ENCODE peak calls at places on chromosomes 11 and 22, in five cellular contexts. P is fibroblast of lung, H is PC-3, Q is mammary epithelial cell, R is GM23248. J is an unnamed sample.
A peak's percentile ranks its signal among the peaks of the same experiment; 100 is the strongest.

GRCh38 chr11:117439256-117439655 is 111.6 kb downstream of the CEP164 start:
- DNase-seq in P (no peak), H (no peak), Q (no peak), R (no peak), J (no peak)

GRCh38 chr11:92642146-92642919 is 327.1 kb upstream of the MTNR1B start:
- DNase-seq in P (no peak), H (no peak), Q (peak; percentile 32), R (peak; percentile 19), J (no peak)

GRCh38 chr11:75557649-75558494 is 4.2 kb upstream of the SERPINH1 start:
- DNase-seq in P (peak; percentile 97), H (no peak), Q (no peak), R (peak; percentile 97), J (no peak)

GRCh38 chr11:94672636-94673035 is 95.5 kb upstream of the AMOTL1 start:
- DNase-seq in P (no peak), H (no peak), Q (no peak), R (no peak), J (no peak)

GRCh38 chr11:94968334-94968958 is 4.9 kb downstream of the CWC15 start:
- DNase-seq in P (peak; percentile 66), H (peak; percentile 50), Q (peak; percentile 4), R (peak; percentile 79), J (no peak)

GRCh38 chr11:123590296-123590912 is 64.0 kb downstream of the SCN3B start:
- DNase-seq in P (peak; percentile 2), H (peak; percentile 93), Q (peak; percentile 11), R (peak; percentile 79), J (no peak)

GRCh38 chr11:114472661-114473060 is 33.4 kb downstream of the REXO2 start:
- DNase-seq in P (no peak), H (no peak), Q (no peak), R (no peak), J (no peak)

GRCh38 chr11:61777234-61778090 is 14.9 kb downstream of the TMEM258 start:
- DNase-seq in P (no peak), H (no peak), Q (peak; percentile 22), R (peak; percentile 47), J (no peak)

GRCh38 chr11:3160252-3161031 is 4.7 kb downstream of the OSBPL5 start:
- DNase-seq in P (peak; percentile 96), H (no peak), Q (peak; percentile 75), R (peak; percentile 95), J (peak; percentile 99)

GRCh38 chr11:132312616-132313210 is 942.3 kb downstream of the NTM start:
- DNase-seq in P (peak; percentile 38), H (no peak), Q (no peak), R (peak; percentile 59), J (peak; percentile 70)

GRCh38 chr11:85165819-85166218 is 461.3 kb downstream of the DLG2 start:
- DNase-seq in P (no peak), H (no peak), Q (no peak), R (no peak), J (peak; percentile 8)

GRCh38 chr22:33354928-33355327 is 296.7 kb upstream of the SYN3 start:
- DNase-seq in P (no peak), H (no peak), Q (no peak), R (peak; percentile 9), J (no peak)

GRCh38 chr11:101061606-101062005 is 68.0 kb downstream of the PGR start:
- DNase-seq in P (peak; percentile 14), H (no peak), Q (no peak), R (no peak), J (no peak)

GRCh38 chr22:25196326-25196725 is 3.3 kb upstream of the CRYBB3 start:
- DNase-seq in P (no peak), H (no peak), Q (no peak), R (no peak), J (no peak)

GRCh38 chr11:11806586-11806985 is 35.2 kb upstream of the USP47 start:
- DNase-seq in P (no peak), H (no peak), Q (no peak), R (no peak), J (no peak)

GRCh38 chr11:68889948-68890446 is 13.6 kb downstream of the MRPL21 start:
- DNase-seq in P (peak; percentile 75), H (no peak), Q (no peak), R (peak; percentile 96), J (peak; percentile 71)

GRCh38 chr11:128052912-128053641 is 534.3 kb downstream of the ETS1 start:
- DNase-seq in P (peak; percentile 65), H (peak; percentile 56), Q (peak; percentile 73), R (peak; percentile 89), J (no peak)

GRCh38 chr22:39653787-39654077 is 83.2 kb downstream of the CACNA1I start:
- DNase-seq in P (no peak), H (no peak), Q (no peak), R (no peak), J (no peak)

GRCh38 chr11:103651341-103651998 is 385.0 kb upstream of the DDI1 start:
- DNase-seq in P (no peak), H (no peak), Q (no peak), R (no peak), J (no peak)

GRCh38 chr22:47267531-47268282 is 505.3 kb downstream of the TBC1D22A start:
- DNase-seq in P (no peak), H (no peak), Q (no peak), R (no peak), J (no peak)

GRCh38 chr22:17927062-17927461 is 97.3 kb downstream of the MICAL3 start:
- DNase-seq in P (no peak), H (no peak), Q (no peak), R (no peak), J (no peak)

GRCh38 chr11:111582163-111582562 is 20.1 kb upstream of the SIK2 start:
- DNase-seq in P (no peak), H (no peak), Q (no peak), R (peak; percentile 32), J (no peak)

GRCh38 chr11:69962152-69962551 is 116.0 kb upstream of the ANO1 start:
- DNase-seq in P (peak; percentile 44), H (peak; percentile 94), Q (peak; percentile 59), R (peak; percentile 33), J (no peak)

GRCh38 chr22:43953988-43954771 is 1.1 kb upstream of the SAMM50 start:
- DNase-seq in P (no peak), H (no peak), Q (no peak), R (no peak), J (no peak)

GRCh38 chr11:69209936-69210659 is 54.4 kb downstream of the SMIM38 start:
- DNase-seq in P (no peak), H (no peak), Q (no peak), R (peak; percentile 40), J (no peak)

DNA sequence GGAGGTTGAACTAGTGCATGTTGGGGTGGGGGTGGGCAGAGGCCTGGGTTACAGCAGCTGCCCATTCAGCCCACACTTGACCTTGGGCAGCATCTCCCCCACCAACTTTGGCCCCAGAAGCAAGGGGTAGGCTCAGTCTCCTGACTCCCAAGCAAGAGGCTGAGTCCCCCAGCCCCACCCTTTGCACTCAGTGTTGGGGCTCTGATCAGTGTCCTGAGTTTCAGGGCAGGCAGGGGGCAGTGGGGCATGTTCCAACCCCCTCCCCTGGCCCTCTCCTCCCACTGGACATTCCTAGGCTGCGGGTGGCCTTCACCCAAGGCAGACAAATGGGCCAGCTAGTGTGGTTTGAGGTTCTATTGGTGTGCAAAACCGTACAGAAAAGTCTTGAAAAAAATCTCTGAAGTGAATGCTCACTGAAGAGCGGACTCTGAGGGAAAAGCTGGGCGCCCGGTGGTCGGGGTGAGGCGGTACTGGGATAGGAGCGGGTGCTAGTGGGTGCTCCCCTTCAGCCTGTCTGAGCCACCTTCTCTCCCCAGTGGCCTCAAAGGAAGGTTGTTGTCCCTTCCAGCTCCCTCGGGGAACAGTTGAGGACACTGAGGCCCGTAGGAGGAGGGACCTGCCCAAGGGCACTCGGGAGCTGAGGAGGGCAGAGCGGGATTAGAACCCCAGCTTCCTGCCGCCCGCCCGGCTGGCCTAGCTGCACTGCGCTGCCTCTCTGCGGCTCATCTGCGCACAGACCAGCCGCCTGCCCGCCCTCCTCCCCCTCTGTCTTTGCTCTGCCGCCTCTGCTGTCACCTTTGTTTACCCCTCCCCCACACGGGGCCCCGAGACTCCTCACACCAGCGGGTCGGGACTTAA is 4.0 kb downstream of the KCNC1 start:
- DNase-seq in P (no peak), H (no peak), Q (no peak), R (no peak), J (peak; percentile 81)
- TF ChIP-seq EZH2 in P (no peak), H (no peak), Q (no peak), R (no peak), J (no peak)

GRCh38 chr11:120208012-120208441 is 2.8 kb upstream of the OAF start:
- DNase-seq in P (peak; percentile 43), H (no peak), Q (no peak), R (no peak), J (no peak)

GRCh38 chr11:120210651-120211521 is at the start of gene OAF:
- DNase-seq in P (peak; percentile 90), H (peak; percentile 89), Q (peak; percentile 80), R (peak; percentile 90), J (peak; percentile 94)

GRCh38 chr11:120208777-120209176 is 2.1 kb upstream of the OAF start:
- DNase-seq in P (peak; percentile 79), H (peak; percentile 79), Q (peak; percentile 79), R (peak; percentile 85), J (no peak)

GRCh38 chr11:120211522-120212258 is 858 bp downstream of the OAF start:
- DNase-seq in P (no peak), H (peak; percentile 20), Q (no peak), R (peak; percentile 57), J (no peak)

GRCh38 chr11:120209750-120210650 is 832 bp upstream of the OAF start:
- DNase-seq in P (no peak), H (no peak), Q (no peak), R (peak; percentile 46), J (peak; percentile 38)
- TF ChIP-seq EZH2 in P (no peak), H (no peak), Q (no peak), R (no peak), J (peak; percentile 71)

DNA sequence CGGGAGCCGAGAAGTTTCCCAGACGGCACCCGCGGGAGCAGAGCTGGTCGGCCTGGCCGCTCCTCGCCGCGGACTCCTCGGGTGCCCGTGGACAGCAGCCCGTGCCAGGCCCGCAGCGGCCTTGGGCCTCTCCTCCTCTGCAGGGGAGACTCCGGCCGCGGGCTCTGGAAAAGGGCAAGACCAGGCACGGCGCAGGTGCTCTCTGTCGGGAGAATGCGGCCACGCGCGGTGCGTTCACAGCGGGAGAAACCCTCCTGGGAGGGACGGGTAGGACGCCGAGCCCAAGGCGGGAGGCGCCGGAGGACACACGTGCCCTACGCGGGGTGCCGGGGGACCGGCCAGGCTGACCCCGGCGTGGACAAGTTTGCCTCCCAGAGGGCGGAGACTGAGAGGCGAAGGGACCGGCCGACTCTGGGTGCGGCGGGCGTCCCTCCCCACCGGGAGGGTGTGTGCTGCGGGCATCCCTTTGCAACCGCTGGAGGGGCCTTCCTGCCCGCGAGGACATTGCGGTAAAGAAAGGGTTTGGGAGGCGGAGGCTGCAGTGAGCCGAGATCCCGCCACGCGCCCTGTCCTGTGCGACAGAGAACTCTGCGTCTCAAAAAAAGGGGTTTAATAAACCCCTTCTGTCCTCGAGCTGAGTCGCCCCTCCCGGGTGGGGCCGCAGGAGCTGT is 2.3 kb downstream of the IFITM1 start:
- DNase-seq in P (no peak), H (no peak), Q (no peak), R (peak; percentile 57), J (peak; percentile 50)
- TF ChIP-seq EZH2 in P (no peak), H (no peak), Q (no peak), R (no peak), J (peak; percentile 95)

DNA sequence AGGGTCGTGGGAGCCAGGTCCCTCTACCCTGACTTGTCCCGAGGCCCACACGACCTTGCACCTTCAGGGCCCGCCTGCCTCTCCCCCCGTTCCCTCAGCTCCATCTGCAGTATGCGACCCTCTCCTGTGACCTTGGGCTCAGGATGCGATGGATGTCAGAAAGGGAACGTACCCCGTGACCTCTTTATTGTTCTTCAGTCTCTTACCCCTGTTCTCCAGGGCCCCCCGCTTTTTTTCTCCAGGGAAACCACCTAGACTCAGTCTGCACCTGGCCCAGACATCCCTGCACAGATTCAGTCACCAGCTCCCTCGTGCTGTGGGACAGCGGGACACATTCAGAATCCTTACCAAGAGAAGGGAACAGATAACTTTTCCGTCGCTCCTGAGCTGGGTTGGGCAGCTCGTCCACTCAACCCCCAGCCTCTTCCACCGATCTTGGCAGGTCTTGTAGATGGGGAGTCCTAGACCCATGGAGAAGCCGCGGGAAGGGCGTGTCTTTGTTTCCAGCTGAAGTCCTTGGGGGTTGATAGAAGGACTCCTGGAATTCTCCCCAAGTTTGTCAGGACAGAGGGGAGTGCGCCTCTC is 1.3 kb upstream of the PHOX2A start:
- DNase-seq in P (no peak), H (no peak), Q (no peak), R (no peak), J (no peak)
- TF ChIP-seq EZH2 in P (no peak), H (no peak), Q (no peak), R (peak; percentile 40), J (no peak)